ENCODE peak calls at places on chromosomes 11 and 22, in nine cellular contexts. O, Q, C, I, S, F, M, G and T are unnamed samples.

GRCh38 chr11:76797341-76798201 is 14.4 kb downstream of the TSKU start:
- DNase-seq in I (no peak), M (no peak), F (no peak), G (no peak), Q (no peak), C (no peak), S (no peak), O (no peak), T (no peak)

GRCh38 chr22:48551716-48552268 is 1275.9 kb downstream of the BRD1 start:
- DNase-seq in M (no peak), G (no peak), O (no peak), C (no peak), F (no peak), Q (no peak), S (no peak), I (no peak), T (no peak)

GRCh38 chr11:124812876-124813275 is 12.7 kb upstream of the MSANTD2 start:
- DNase-seq in I (peak), M (no peak), S (no peak), F (no peak), O (no peak), C (no peak), Q (no peak), G (no peak), T (no peak)

GRCh38 chr11:75859614-75860013 is 44.6 kb downstream of the UVRAG start:
- DNase-seq in M (no peak), C (no peak), S (no peak), Q (no peak), G (no peak), O (no peak), F (no peak), I (no peak), T (no peak)

GRCh38 chr11:2118674-2119073 is 20.5 kb downstream of the IGF2 start:
- DNase-seq in O (no peak), M (no peak), C (no peak), I (no peak), G (no peak), F (no peak), Q (no peak), S (peak), T (no peak)

GRCh38 chr11:120052196-120052775 is 85.6 kb downstream of the TRIM29 start:
- DNase-seq in F (no peak), S (no peak), O (peak), C (no peak), G (no peak), M (no peak), I (no peak), Q (no peak), T (no peak)

GRCh38 chr11:82998697-82999096 is 73.0 kb downstream of the RAB30 start:
- DNase-seq in G (no peak), Q (no peak), I (no peak), S (no peak), F (no peak), O (no peak), M (no peak), C (no peak), T (no peak)

GRCh38 chr11:3709977-3710376 is 38.8 kb upstream of the CHRNA10 start:
- DNase-seq in I (no peak), Q (no peak), G (no peak), C (no peak), S (peak), M (no peak), O (no peak), F (no peak), T (no peak)

GRCh38 chr11:2828585-2829330 is 56.8 kb downstream of the CDKN1C start:
- DNase-seq in M (no peak), F (peak), O (no peak), I (no peak), C (no peak), S (no peak), Q (no peak), G (no peak), T (no peak)

GRCh38 chr11:102451693-102452460 is 688 bp downstream of the TMEM123 start:
- DNase-seq in G (no peak), Q (peak), S (peak), F (peak), I (peak), M (peak), C (no peak), O (peak), T (peak)

GRCh38 chr11:2260491-2261364 is 9.7 kb downstream of the ASCL2 start:
- DNase-seq in M (no peak), G (no peak), I (no peak), Q (no peak), C (no peak), F (no peak), S (no peak), O (peak), T (no peak)

GRCh38 chr22:44676441-44677298 is 25.3 kb upstream of the PRR5 start:
- DNase-seq in G (no peak), M (no peak), O (peak), F (no peak), Q (no peak), S (no peak), I (no peak), C (no peak), T (no peak)

GRCh38 chr11:250740-251299 is 14.0 kb downstream of the PSMD13 start:
- DNase-seq in C (no peak), F (peak), O (peak), S (peak), I (peak), Q (peak), G (no peak), M (no peak), T (peak)

GRCh38 chr11:62338218-62338617 is 970 bp downstream of the ASRGL1 start:
- DNase-seq in C (no peak), M (no peak), I (no peak), S (no peak), F (no peak), O (no peak), Q (no peak), G (no peak), T (no peak)

GRCh38 chr22:20607157-20607907 is 99.9 kb downstream of the MED15 start:
- DNase-seq in G (no peak), Q (peak), S (no peak), F (no peak), I (no peak), C (no peak), O (peak), M (no peak), T (no peak)

GRCh38 chr11:19770277-19770676 is 57.6 kb downstream of the NAV2 start:
- DNase-seq in O (no peak), I (no peak), G (no peak), M (no peak), S (no peak), F (no peak), Q (no peak), C (no peak), T (no peak)

GRCh38 chr22:45278125-45278524 is 6.6 kb upstream of the UPK3A start:
- DNase-seq in I (no peak), S (no peak), M (no peak), G (no peak), O (no peak), Q (no peak), F (no peak), C (no peak), T (no peak)

GRCh38 chr11:96614846-96615245 is 225.0 kb downstream of the JRKL start:
- DNase-seq in Q (no peak), S (no peak), O (peak), G (no peak), M (no peak), F (no peak), I (no peak), C (no peak), T (no peak)

GRCh38 chr11:88552377-88553029 is 215.0 kb upstream of the CTSC start:
- DNase-seq in Q (peak), M (peak), G (no peak), I (peak), O (peak), S (peak), C (no peak), F (peak), T (peak)

GRCh38 chr11:16669799-16670415 is 68.5 kb upstream of the C11orf58 start:
- DNase-seq in C (no peak), F (no peak), O (peak), Q (no peak), M (no peak), S (peak), G (no peak), I (peak), T (no peak)

GRCh38 chr11:74689666-74690065 is 41.6 kb downstream of the CHRDL2 start:
- DNase-seq in M (no peak), G (no peak), O (no peak), S (peak), I (peak), C (no peak), Q (no peak), F (no peak), T (no peak)

GRCh38 chr11:209275-210121 is 2.0 kb downstream of the RIC8A start:
- DNase-seq in S (no peak), O (peak), F (no peak), Q (no peak), I (no peak), M (no peak), C (no peak), G (no peak), T (no peak)

GRCh38 chr11:61453702-61454101 is 23.8 kb downstream of the SDHAF2 start:
- DNase-seq in S (no peak), G (no peak), I (no peak), O (no peak), F (no peak), Q (no peak), M (no peak), C (no peak), T (no peak)

GRCh38 chr22:26901228-26901816 is 243.9 kb downstream of the MIAT start:
- DNase-seq in M (no peak), I (no peak), Q (no peak), C (no peak), G (no peak), F (no peak), O (peak), S (no peak), T (no peak)
- TF ChIP-seq CTCF in M (no peak), I (no peak), Q (no peak), C (no peak), G (no peak), F (no peak), O (no peak), S (no peak), T (no peak)

DNA sequence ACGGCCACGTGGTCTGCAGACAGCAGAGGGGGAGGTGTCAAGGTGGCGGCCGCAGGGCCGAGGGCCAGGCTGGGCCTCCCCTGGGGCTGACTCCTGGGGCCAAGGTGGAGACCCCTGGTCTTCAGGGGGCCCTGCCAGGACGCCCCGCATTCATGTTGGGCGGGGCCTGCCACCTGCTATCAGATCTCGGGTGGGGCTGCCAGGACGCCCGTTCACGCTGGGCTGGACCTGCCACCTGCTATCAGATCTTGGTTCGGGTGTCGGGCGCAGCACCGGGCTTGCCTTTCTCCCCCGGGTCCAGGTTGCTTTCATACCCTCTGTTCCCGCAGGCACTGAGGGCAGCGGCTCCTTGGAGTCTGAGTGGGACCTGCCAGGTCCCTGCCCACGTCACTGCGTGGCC is 16.1 kb upstream of the MAPK11 start:
- DNase-seq in O (no peak), Q (no peak), S (no peak), F (no peak), M (no peak), G (no peak), I (no peak), C (no peak), T (no peak)
- TF ChIP-seq CTCF in O (no peak), Q (no peak), S (no peak), F (no peak), M (no peak), G (no peak), I (no peak), C (no peak), T (no peak)

DNA sequence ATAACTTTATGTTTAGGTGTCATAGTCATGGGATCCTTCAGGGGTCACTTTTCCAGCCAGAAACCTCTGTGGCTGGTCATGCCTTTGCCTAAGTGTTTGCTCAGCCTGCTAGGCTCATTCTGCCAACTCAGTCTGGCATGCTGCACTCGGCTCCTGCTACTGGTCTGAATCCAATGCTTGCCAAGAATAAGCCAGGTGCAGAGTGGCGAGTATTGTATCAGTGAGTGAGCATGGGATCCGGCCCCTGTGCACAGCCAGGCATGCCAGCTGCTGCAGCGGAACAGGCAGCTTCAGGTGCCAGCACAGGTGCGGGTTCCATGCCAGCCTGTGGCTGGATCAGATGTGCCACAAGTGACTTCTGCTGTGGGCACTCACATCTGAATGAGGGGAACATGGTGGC is 1269.3 kb upstream of the CNTN5 start:
- DNase-seq in F (peak), Q (no peak), I (no peak), C (no peak), G (no peak), M (no peak), S (no peak), O (no peak), T (no peak)
- TF ChIP-seq CTCF in F (no peak), Q (no peak), I (no peak), C (no peak), G (no peak), M (no peak), S (no peak), O (no peak), T (no peak)

GRCh38 chr22:29994027-29994715 is 86.1 kb upstream of the HORMAD2 start:
- DNase-seq in F (no peak), Q (no peak), C (no peak), M (no peak), S (peak), G (no peak), O (no peak), I (peak), T (no peak)
- TF ChIP-seq CTCF in F (no peak), Q (no peak), C (peak), M (no peak), S (peak), G (no peak), O (no peak), I (peak), T (no peak)

DNA sequence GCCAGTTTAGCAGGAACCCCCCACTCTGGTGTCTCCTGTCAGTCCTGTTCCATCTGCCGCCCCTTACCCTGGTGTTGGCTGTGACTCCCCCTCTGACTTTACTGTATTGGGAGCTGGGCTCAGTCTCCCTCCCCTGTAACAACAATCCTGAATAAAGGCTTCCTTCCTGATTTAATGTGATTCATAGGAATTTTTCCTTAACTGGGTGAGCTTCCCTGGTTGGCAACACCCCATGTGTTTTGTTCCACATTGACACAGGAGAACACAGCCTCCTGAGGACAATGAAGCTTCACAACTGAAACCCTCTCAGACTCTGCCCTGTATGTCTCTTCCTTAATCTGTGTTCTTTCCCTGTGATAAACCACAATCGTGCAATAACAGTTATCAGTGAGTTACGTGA is 8.4 kb downstream of the APOL4 start:
- DNase-seq in Q (no peak), F (no peak), I (no peak), C (no peak), S (no peak), G (no peak), M (no peak), O (no peak), T (no peak)
- TF ChIP-seq CTCF in Q (no peak), F (no peak), I (no peak), C (no peak), S (no peak), G (no peak), M (no peak), O (no peak), T (no peak)

DNA sequence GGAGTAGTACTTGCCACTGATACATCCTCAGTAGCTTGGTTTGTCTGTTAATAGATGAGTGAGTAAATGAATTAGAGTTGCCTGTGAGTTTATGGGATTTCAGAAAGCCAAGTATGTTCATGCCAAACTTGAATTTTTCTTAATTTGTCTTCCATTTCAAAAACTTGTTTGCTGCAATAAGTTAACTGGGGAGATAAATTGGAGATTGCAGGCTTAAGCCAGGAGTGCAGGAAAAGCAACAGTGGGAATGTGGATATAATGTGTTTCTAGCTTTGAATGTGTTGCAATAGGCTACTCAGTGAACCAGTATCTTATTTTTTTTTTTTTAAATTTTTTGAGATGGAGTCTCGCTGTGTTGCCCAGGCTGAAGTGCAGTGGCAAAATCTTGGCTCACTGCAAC is 8.2 kb downstream of the OSBP2 start:
- DNase-seq in F (no peak), M (no peak), G (no peak), O (no peak), S (no peak), Q (no peak), C (no peak), I (no peak), T (no peak)
- TF ChIP-seq CTCF in F (no peak), M (no peak), G (no peak), O (no peak), S (no peak), Q (no peak), C (no peak), I (no peak), T (no peak)

DNA sequence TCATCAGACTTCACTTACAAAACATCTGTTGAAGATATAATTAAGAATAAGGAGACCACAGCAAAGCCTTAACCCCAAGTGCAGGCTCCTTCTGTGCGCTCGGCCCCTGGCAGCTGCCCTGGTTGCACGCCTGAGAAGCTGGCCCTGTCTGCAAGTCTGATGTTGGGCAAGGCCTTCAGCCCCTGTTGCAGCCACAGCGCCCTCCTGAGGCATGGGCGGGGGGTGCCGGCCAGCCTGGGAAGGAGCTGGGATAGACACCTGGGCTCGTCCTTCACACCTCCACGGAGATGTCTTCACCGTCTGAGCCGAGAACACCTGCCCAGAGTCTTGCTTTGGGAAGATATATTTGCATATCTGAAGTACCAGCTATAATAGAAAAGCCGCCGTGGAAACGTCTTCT is 104.1 kb downstream of the MPPED1 start:
- DNase-seq in C (no peak), G (no peak), O (peak), F (no peak), I (no peak), S (no peak), M (no peak), Q (no peak), T (no peak)
- TF ChIP-seq CTCF in C (no peak), G (no peak), O (peak), F (no peak), I (no peak), S (no peak), M (peak), Q (no peak), T (no peak)

DNA sequence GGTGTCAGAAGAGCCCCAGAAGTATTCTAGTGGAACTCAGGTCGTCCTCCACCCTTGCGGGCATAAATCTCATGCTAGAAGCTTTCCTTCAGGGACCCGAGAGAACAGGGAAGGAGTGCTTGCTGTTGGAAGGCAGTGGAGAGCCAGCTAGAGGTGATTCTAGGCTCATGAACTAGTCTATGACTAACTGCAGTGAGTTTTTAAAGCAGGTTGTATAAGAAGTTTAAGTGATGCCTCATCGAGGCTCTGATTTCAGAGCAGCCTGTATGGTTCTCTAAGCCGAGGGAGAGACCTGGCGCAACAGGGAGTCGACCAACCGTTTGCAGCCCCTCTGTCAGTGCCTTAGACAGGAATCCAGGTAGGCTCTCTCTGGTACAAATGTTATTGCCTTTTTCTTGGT is 85.8 kb downstream of the TBC1D22A start:
- DNase-seq in C (peak), S (peak), Q (no peak), O (peak), M (no peak), F (no peak), G (no peak), I (peak), T (no peak)
- TF ChIP-seq CTCF in C (no peak), S (no peak), Q (no peak), O (no peak), M (no peak), F (no peak), G (no peak), I (no peak), T (no peak)